ENCODE peak calls at places on chromosomes 4 and X, in eight cellular contexts. H is CD4-positive, alpha-beta memory T cell; M is activated T-helper 1 cell treated with Interleukin-2 at 50 U/mL for 16 hours; P is putamen; O is progenitor cell of endocrine pancreas; Q is left lobe of liver; W is NCI-H187; U is NCI-H1436. Y is an unnamed sample.

GRCh38 chr4:139297001-139297410 is 4.3 kb upstream of the NAA15 start:
- DNase-seq in W (no peak), U (no peak), Q (no peak), M (no peak), O (no peak), H (no peak), P (no peak), Y (no peak)

GRCh38 chr4:78059524-78059889 is 2.4 kb downstream of the FRAS1 start:
- DNase-seq in U (peak; percentile 78), P (peak; percentile 70), Q (no peak), M (no peak), W (peak; percentile 69), H (no peak), O (peak; percentile 41), Y (no peak)

GRCh38 chr4:148263127-148263526 is 179.1 kb downstream of the NR3C2 start:
- DNase-seq in Q (no peak), M (no peak), H (no peak), U (no peak), W (no peak), O (no peak), P (no peak), Y (no peak)

GRCh38 chr4:7073526-7074390 is 5.9 kb upstream of the GRPEL1 start:
- DNase-seq in M (no peak), H (no peak), Q (no peak), U (peak; percentile 6), O (no peak), P (no peak), W (peak; percentile 67), Y (no peak)

GRCh38 chrX:103386332-103386731 is 10.0 kb downstream of the BEX3 start:
- DNase-seq in H (no peak), W (no peak), O (no peak), Q (no peak), M (no peak), U (no peak), P (no peak), Y (no peak)

GRCh38 chr4:158805628-158806471 is 37.0 kb downstream of the FNIP2 start:
- DNase-seq in W (no peak), Q (no peak), P (no peak), H (no peak), O (no peak), U (no peak), M (no peak), Y (no peak)

GRCh38 chrX:141724186-141724585 is 25.6 kb upstream of the SPANXD start:
- DNase-seq in W (no peak), U (no peak), P (no peak), Q (no peak), O (no peak), H (no peak), M (no peak), Y (no peak)

GRCh38 chr4:3073158-3074077 is 920 bp downstream of the HTT-AS start:
- DNase-seq in W (no peak), P (no peak), U (no peak), O (peak; percentile 39), H (no peak), Q (no peak), M (no peak), Y (peak; percentile 12)

GRCh38 chr4:169116270-169116901 is 106.3 kb upstream of the CBR4 start:
- DNase-seq in M (no peak), O (no peak), Q (no peak), W (no peak), P (peak; percentile 71), U (no peak), H (no peak), Y (no peak)

GRCh38 chr4:25096553-25097443 is 63.5 kb downstream of the SEPSECS start:
- DNase-seq in U (no peak), O (no peak), H (no peak), P (no peak), M (no peak), Q (no peak), W (no peak), Y (no peak)

GRCh38 chrX:41824551-41824950 is 98.8 kb downstream of the CASK start:
- DNase-seq in Q (no peak), U (no peak), H (no peak), M (no peak), P (no peak), W (no peak), O (no peak), Y (no peak)

GRCh38 chr4:39591290-39591689 is 47.4 kb downstream of the SMIM14 start:
- DNase-seq in H (no peak), Q (no peak), P (no peak), W (no peak), O (no peak), U (peak; percentile 17), M (no peak), Y (no peak)

GRCh38 chr4:8643986-8644385 is 51.4 kb downstream of the CPZ start:
- DNase-seq in W (no peak), H (no peak), O (no peak), M (no peak), Q (peak; percentile 15), U (no peak), P (no peak), Y (no peak)

GRCh38 chr4:164779811-164780216 is 25.9 kb downstream of the SMIM31 start:
- DNase-seq in O (peak; percentile 11), H (peak; percentile 8), Q (no peak), W (no peak), P (peak; percentile 18), M (no peak), U (peak; percentile 55), Y (no peak)

GRCh38 chrX:153624196-153625091 is 22.6 kb upstream of the DUSP9 start:
- DNase-seq in P (no peak), W (no peak), H (no peak), M (no peak), Q (peak; percentile 80), O (no peak), U (no peak), Y (no peak)

GRCh38 chr4:80393246-80393969 is 57.9 kb downstream of the CFAP299 start:
- DNase-seq in U (no peak), P (no peak), O (no peak), H (no peak), Q (no peak), M (no peak), W (no peak), Y (no peak)

GRCh38 chr4:54227261-54228063 is 1.6 kb upstream of the PDGFRA start:
- DNase-seq in H (no peak), W (no peak), P (no peak), O (no peak), M (no peak), Q (no peak), U (no peak), Y (no peak)

GRCh38 chr4:150363721-150364688 is 217.9 kb upstream of the MAB21L2 start:
- DNase-seq in P (no peak), Q (no peak), W (peak; percentile 0), M (no peak), O (no peak), U (peak; percentile 19), H (no peak), Y (no peak)

GRCh38 chr4:139481465-139481864 is 27.5 kb downstream of the RAB33B start:
- DNase-seq in M (no peak), W (no peak), H (no peak), P (no peak), Q (peak; percentile 69), O (no peak), U (no peak), Y (no peak)

GRCh38 chrX:2462780-2463179 is 38.0 kb downstream of the DHRSX start:
- DNase-seq in H (no peak), P (peak; percentile 6), W (no peak), M (no peak), U (no peak), Q (no peak), O (no peak), Y (no peak)

GRCh38 chrX:102580891-102581290 is 18.4 kb upstream of the ARMCX5 start:
- DNase-seq in U (no peak), H (no peak), W (no peak), P (no peak), M (no peak), Q (no peak), O (no peak), Y (no peak)

GRCh38 chr4:165541773-165542459 is 163.1 kb downstream of the CPE start:
- DNase-seq in H (no peak), O (no peak), P (no peak), U (no peak), W (no peak), M (no peak), Q (no peak), Y (no peak)

GRCh38 chr4:95835672-95836071 is 4.2 kb upstream of the PDHA2 start:
- DNase-seq in P (peak; percentile 24), W (no peak), M (no peak), H (no peak), Q (no peak), U (no peak), O (no peak), Y (no peak)

GRCh38 chr4:165204462-165204830 is 2.9 kb upstream of the KLHL2 start:
- DNase-seq in M (no peak), U (no peak), Q (no peak), O (no peak), H (no peak), W (no peak), P (no peak), Y (no peak)

GRCh38 chr4:119585771-119586170 is 42.8 kb downstream of the PDE5A start:
- DNase-seq in P (no peak), Q (no peak), U (no peak), W (no peak), M (no peak), H (no peak), O (no peak), Y (no peak)

GRCh38 chr4:38894340-38894982 is 26.9 kb downstream of the FAM114A1 start:
- DNase-seq in P (no peak), U (no peak), M (no peak), Q (no peak), H (no peak), O (no peak), W (no peak), Y (no peak)

GRCh38 chr4:109355835-109356234 is 53.4 kb upstream of the COL25A1 start:
- DNase-seq in P (no peak), U (no peak), H (no peak), Q (no peak), W (no peak), M (no peak), O (no peak), Y (no peak)